ENCODE peak calls at places on chromosomes 12 and 14, in five cellular contexts. One of them, this sample, is unnamed.
A peak's percentile ranks its signal among the peaks of the same experiment; 100 is the strongest.

GRCh38 chr14:95156765-95157194 is 549 bp downstream of the DICER1 start:
- DNase-seq in frontal cortex: no peak
- DNase-seq in NCI-H2081: no peak
- DNase-seq in dermis blood vessel endothelial cell: peak; percentile 55
- DNase-seq in nephron progenitor cell: peak; percentile 55
- DNase-seq in this sample: peak; percentile 43

GRCh38 chr12:132550014-132550802 is 60.2 kb downstream of the LRCOL1 start:
- DNase-seq in nephron progenitor cell: peak; percentile 75
- DNase-seq in frontal cortex: no peak
- DNase-seq in dermis blood vessel endothelial cell: no peak
- DNase-seq in NCI-H2081: no peak
- DNase-seq in this sample: no peak

GRCh38 chr12:68487721-68488309 is 122.9 kb upstream of the RAP1B start:
- DNase-seq in dermis blood vessel endothelial cell: no peak
- DNase-seq in frontal cortex: no peak
- DNase-seq in nephron progenitor cell: no peak
- DNase-seq in NCI-H2081: no peak
- DNase-seq in this sample: no peak

GRCh38 chr12:24898185-24898584 is 50.7 kb downstream of the BCAT1 start:
- DNase-seq in nephron progenitor cell: no peak
- DNase-seq in NCI-H2081: no peak
- DNase-seq in dermis blood vessel endothelial cell: no peak
- DNase-seq in frontal cortex: no peak
- DNase-seq in this sample: no peak

GRCh38 chr14:61997146-61997545 is 234.9 kb downstream of the SNAPC1 start:
- DNase-seq in NCI-H2081: no peak
- DNase-seq in nephron progenitor cell: no peak
- DNase-seq in dermis blood vessel endothelial cell: no peak
- DNase-seq in frontal cortex: no peak
- DNase-seq in this sample: no peak

GRCh38 chr12:22172501-22172900 is 126.5 kb downstream of the CMAS start:
- DNase-seq in frontal cortex: no peak
- DNase-seq in dermis blood vessel endothelial cell: no peak
- DNase-seq in NCI-H2081: no peak
- DNase-seq in nephron progenitor cell: no peak
- DNase-seq in this sample: no peak

GRCh38 chr14:89866458-89866857 is 88.1 kb downstream of the EFCAB11 start:
- DNase-seq in NCI-H2081: no peak
- DNase-seq in dermis blood vessel endothelial cell: no peak
- DNase-seq in frontal cortex: no peak
- DNase-seq in nephron progenitor cell: no peak
- DNase-seq in this sample: no peak

GRCh38 chr12:100927825-100928224 is 133.2 kb downstream of the ANO4 start:
- DNase-seq in NCI-H2081: no peak
- DNase-seq in frontal cortex: no peak
- DNase-seq in nephron progenitor cell: no peak
- DNase-seq in dermis blood vessel endothelial cell: no peak
- DNase-seq in this sample: no peak

GRCh38 chr14:62269204-62269603 is 507.0 kb downstream of the SNAPC1 start:
- DNase-seq in frontal cortex: no peak
- DNase-seq in NCI-H2081: no peak
- DNase-seq in dermis blood vessel endothelial cell: no peak
- DNase-seq in nephron progenitor cell: no peak
- DNase-seq in this sample: no peak

GRCh38 chr14:78202976-78203375 is 32.8 kb downstream of the NRXN3 start:
- DNase-seq in NCI-H2081: peak; percentile 86
- DNase-seq in frontal cortex: no peak
- DNase-seq in nephron progenitor cell: no peak
- DNase-seq in dermis blood vessel endothelial cell: no peak
- DNase-seq in this sample: no peak

GRCh38 chr12:108828774-108829173 is 28.6 kb downstream of the SSH1 start:
- DNase-seq in frontal cortex: no peak
- DNase-seq in NCI-H2081: no peak
- DNase-seq in dermis blood vessel endothelial cell: peak; percentile 93
- DNase-seq in nephron progenitor cell: no peak
- DNase-seq in this sample: no peak

GRCh38 chr14:33567736-33568124 is 383.1 kb downstream of the EGLN3 start:
- DNase-seq in frontal cortex: no peak
- DNase-seq in nephron progenitor cell: no peak
- DNase-seq in NCI-H2081: no peak
- DNase-seq in dermis blood vessel endothelial cell: peak; percentile 82
- DNase-seq in this sample: no peak

GRCh38 chr14:90381011-90381790 is 15.6 kb upstream of the CALM1 start:
- DNase-seq in nephron progenitor cell: no peak
- DNase-seq in frontal cortex: no peak
- DNase-seq in dermis blood vessel endothelial cell: no peak
- DNase-seq in NCI-H2081: peak; percentile 17
- DNase-seq in this sample: no peak

GRCh38 chr12:100450726-100451125 is 22.9 kb upstream of the NR1H4 start:
- DNase-seq in frontal cortex: no peak
- DNase-seq in dermis blood vessel endothelial cell: peak; percentile 2
- DNase-seq in nephron progenitor cell: no peak
- DNase-seq in NCI-H2081: no peak
- DNase-seq in this sample: no peak

GRCh38 chr14:94305620-94306019 is 12.6 kb upstream of the SERPINA10 start:
- DNase-seq in dermis blood vessel endothelial cell: no peak
- DNase-seq in frontal cortex: no peak
- DNase-seq in nephron progenitor cell: no peak
- DNase-seq in NCI-H2081: no peak
- DNase-seq in this sample: no peak

GRCh38 chr14:72751276-72752033 is 142.4 kb downstream of the DPF3 start:
- DNase-seq in NCI-H2081: no peak
- DNase-seq in nephron progenitor cell: no peak
- DNase-seq in frontal cortex: no peak
- DNase-seq in dermis blood vessel endothelial cell: no peak
- DNase-seq in this sample: no peak

GRCh38 chr12:4280351-4281163 is 7.0 kb downstream of the CCND2 start:
- DNase-seq in dermis blood vessel endothelial cell: no peak
- DNase-seq in NCI-H2081: no peak
- DNase-seq in nephron progenitor cell: peak; percentile 65
- DNase-seq in frontal cortex: no peak
- DNase-seq in this sample: no peak

GRCh38 chr14:103008768-103009342 is 48.5 kb downstream of the CDC42BPB start:
- DNase-seq in nephron progenitor cell: no peak
- DNase-seq in frontal cortex: no peak
- DNase-seq in NCI-H2081: peak; percentile 25
- DNase-seq in dermis blood vessel endothelial cell: peak; percentile 80
- DNase-seq in this sample: peak; percentile 23

GRCh38 chr14:72169521-72169920 is 237.3 kb downstream of the RGS6 start:
- DNase-seq in dermis blood vessel endothelial cell: no peak
- DNase-seq in frontal cortex: no peak
- DNase-seq in nephron progenitor cell: no peak
- DNase-seq in NCI-H2081: no peak
- DNase-seq in this sample: peak; percentile 24

GRCh38 chr12:104985206-104985605 is 910 bp upstream of the NOPCHAP1 start:
- DNase-seq in NCI-H2081: no peak
- DNase-seq in nephron progenitor cell: no peak
- DNase-seq in dermis blood vessel endothelial cell: peak; percentile 10
- DNase-seq in frontal cortex: no peak
- DNase-seq in this sample: peak; percentile 14

GRCh38 chr12:67434653-67435375 is 165.7 kb downstream of the CAND1 start:
- DNase-seq in dermis blood vessel endothelial cell: no peak
- DNase-seq in NCI-H2081: no peak
- DNase-seq in nephron progenitor cell: no peak
- DNase-seq in frontal cortex: peak; percentile 38
- DNase-seq in this sample: no peak

GRCh38 chr14:92426237-92426636 is 87.3 kb upstream of the RIN3 start:
- DNase-seq in nephron progenitor cell: no peak
- DNase-seq in NCI-H2081: no peak
- DNase-seq in dermis blood vessel endothelial cell: no peak
- DNase-seq in frontal cortex: no peak
- DNase-seq in this sample: no peak

GRCh38 chr14:54251356-54251755 is 145.5 kb upstream of the CDKN3 start:
- DNase-seq in NCI-H2081: no peak
- DNase-seq in frontal cortex: no peak
- DNase-seq in dermis blood vessel endothelial cell: no peak
- DNase-seq in nephron progenitor cell: no peak
- DNase-seq in this sample: no peak

GRCh38 chr14:59630281-59630963 is 53.8 kb upstream of the CCDC175 start:
- DNase-seq in nephron progenitor cell: peak; percentile 66
- DNase-seq in NCI-H2081: peak; percentile 74
- DNase-seq in dermis blood vessel endothelial cell: peak; percentile 13
- DNase-seq in frontal cortex: peak; percentile 48
- DNase-seq in this sample: peak; percentile 62

GRCh38 chr14:102586420-102587119 is 5.9 kb upstream of the RCOR1 start:
- DNase-seq in nephron progenitor cell: no peak
- DNase-seq in NCI-H2081: no peak
- DNase-seq in dermis blood vessel endothelial cell: no peak
- DNase-seq in frontal cortex: no peak
- DNase-seq in this sample: no peak

GRCh38 chr14:55605793-55606192 is 25.8 kb downstream of the KTN1 start:
- DNase-seq in dermis blood vessel endothelial cell: peak; percentile 53
- DNase-seq in nephron progenitor cell: no peak
- DNase-seq in NCI-H2081: no peak
- DNase-seq in frontal cortex: no peak
- DNase-seq in this sample: no peak

GRCh38 chr14:72779679-72780078 is 114.2 kb downstream of the DPF3 start:
- DNase-seq in nephron progenitor cell: no peak
- DNase-seq in frontal cortex: no peak
- DNase-seq in dermis blood vessel endothelial cell: no peak
- DNase-seq in NCI-H2081: no peak
- DNase-seq in this sample: no peak

This sample was measured in A673.